ENCODE peak calls at places on chromosomes 11 and 22, in four cellular contexts. E is H1, F is mesenchymal stem cell, W is trophoblast cell. I is an unnamed sample.

GRCh38 chr22:45968003-45968650 is 8.8 kb downstream of the WNT7B start:
- DNase-seq in E (no peak), F (peak; percentile 15), W (no peak), I (no peak)

GRCh38 chr11:105297463-105297862 is 157.9 kb upstream of the CARD18 start:
- DNase-seq in E (no peak), F (peak; percentile 26), W (no peak), I (no peak)

GRCh38 chr11:61495801-61496601 is 12.5 kb upstream of the LRRC10B start:
- DNase-seq in E (no peak), F (no peak), W (no peak), I (no peak)

GRCh38 chr11:11845551-11845950 is 3.8 kb downstream of the USP47 start:
- DNase-seq in E (no peak), F (no peak), W (no peak), I (no peak)

GRCh38 chr22:44587004-44587793 is 89.2 kb upstream of the RTL6 start:
- DNase-seq in E (no peak), F (no peak), W (peak; percentile 70), I (no peak)

GRCh38 chr22:47391169-47392053 is 629.0 kb downstream of the TBC1D22A start:
- DNase-seq in E (no peak), F (no peak), W (no peak), I (no peak)

GRCh38 chr11:79100093-79100704 is 340.6 kb downstream of the TENM4 start:
- DNase-seq in E (peak; percentile 57), F (peak; percentile 61), W (peak; percentile 14), I (no peak)

GRCh38 chr22:44555597-44555996 is 57.6 kb upstream of the RTL6 start:
- DNase-seq in E (no peak), F (no peak), W (no peak), I (no peak)

GRCh38 chr11:59463176-59463575 is 6.4 kb downstream of the OR4D6 start:
- DNase-seq in E (no peak), F (no peak), W (no peak), I (no peak)

GRCh38 chr11:57373146-57373545 is 7.8 kb downstream of the PRG3 start:
- DNase-seq in E (no peak), F (no peak), W (no peak), I (no peak)

GRCh38 chr11:125141686-125142535 is 22.6 kb upstream of the PKNOX2 start:
- DNase-seq in E (peak; percentile 97), F (peak; percentile 38), W (no peak), I (peak; percentile 71)

GRCh38 chr22:29661355-29661754 is 57.9 kb downstream of the NF2 start:
- DNase-seq in E (no peak), F (no peak), W (no peak), I (no peak)

GRCh38 chr11:62245271-62245753 is 3.3 kb downstream of the SCGB1D2 start:
- DNase-seq in E (peak; percentile 70), F (peak; percentile 26), W (peak; percentile 21), I (peak; percentile 41)

GRCh38 chr11:119729581-119730346 is 764 bp upstream of the NECTIN1 start:
- DNase-seq in E (peak; percentile 62), F (peak; percentile 65), W (no peak), I (peak; percentile 29)

GRCh38 chr11:111776398-111777093 is 10.4 kb upstream of the PPP2R1B start:
- DNase-seq in E (no peak), F (no peak), W (no peak), I (no peak)

DNA sequence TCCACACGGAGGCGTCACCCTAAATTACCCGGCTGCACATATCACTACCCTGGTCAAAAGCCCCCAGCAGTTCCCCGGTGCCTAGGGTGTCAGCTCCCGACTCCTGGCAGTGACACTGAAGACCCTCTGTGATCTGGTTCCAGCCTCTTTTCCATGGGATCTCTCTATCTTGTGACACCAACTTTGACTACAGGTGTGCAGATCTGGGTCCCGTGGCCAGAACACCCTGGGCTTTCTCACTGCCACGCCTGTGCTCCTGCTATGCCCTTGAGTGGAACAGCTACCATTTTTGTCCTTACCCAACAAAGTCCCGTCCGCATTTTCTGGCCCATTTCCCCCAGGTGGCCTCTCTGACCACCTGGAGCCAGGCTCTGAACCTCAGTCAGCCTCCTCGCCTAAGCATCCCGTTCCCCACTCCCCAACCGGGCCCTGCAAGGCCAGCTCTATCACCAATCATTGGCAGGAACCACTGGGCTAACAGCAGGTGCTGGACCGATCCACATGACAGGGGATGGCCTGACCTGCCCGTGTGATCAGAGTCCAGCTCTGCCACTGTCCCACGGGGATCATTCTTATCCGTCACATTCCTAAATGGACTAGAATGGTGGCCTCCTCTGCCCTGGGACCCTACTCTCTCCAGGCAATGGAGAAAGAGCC is 20.7 kb upstream of the CBX7 start:
- DNase-seq in E (no peak), F (no peak), W (no peak), I (no peak)
- H3K9ac ChIP-seq in E (no peak overlapping the region), F (no peak overlapping the region), W (no peak overlapping the region), I (no peak overlapping the region)

GRCh38 chr11:64888406-64888757 is 10.0 kb upstream of the EHD1 start:
- DNase-seq in E (no peak), F (no peak), W (no peak), I (no peak)

GRCh38 chr11:64887234-64887756 is 8.9 kb upstream of the EHD1 start:
- DNase-seq in E (no peak), F (no peak), W (no peak), I (no peak)

GRCh38 chr11:64888761-64889511 is 10.5 kb upstream of the EHD1 start:
- DNase-seq in E (no peak), F (no peak), W (peak; percentile 42), I (no peak)

GRCh38 chr11:64885367-64886286 is 7.2 kb upstream of the EHD1 start:
- DNase-seq in E (no peak), F (peak; percentile 95), W (peak; percentile 66), I (no peak)

DNA sequence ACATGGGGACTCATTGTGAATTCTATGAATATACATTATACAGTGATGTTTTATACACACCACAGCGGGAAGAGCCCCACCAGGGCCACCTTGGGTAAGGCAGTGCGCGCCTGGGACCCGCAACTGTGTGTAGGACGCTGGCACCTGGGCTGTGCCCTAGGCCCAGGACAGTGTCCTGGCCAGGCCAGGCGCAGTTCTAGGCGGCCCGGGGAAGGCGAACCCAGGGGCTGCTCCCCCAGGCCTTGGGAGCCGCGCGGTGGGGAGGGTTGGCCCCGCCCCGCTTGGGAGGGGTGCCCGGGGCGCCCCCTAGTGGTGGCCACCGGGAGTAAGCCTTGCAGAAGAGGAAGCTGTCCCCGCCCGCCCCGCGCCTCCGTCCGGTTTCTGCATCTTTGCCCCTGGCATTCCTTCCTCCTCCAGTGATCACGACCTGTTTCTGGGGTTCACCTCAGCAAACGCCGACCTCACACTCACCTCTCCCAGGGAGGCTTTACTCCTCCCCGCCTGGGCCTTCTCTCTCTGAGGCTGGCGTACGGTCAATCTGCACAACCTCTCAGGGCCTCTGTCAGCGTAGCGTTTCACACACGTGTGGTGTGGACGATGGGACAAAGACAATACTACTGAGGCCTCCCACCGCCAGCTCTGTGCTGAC is 9.5 kb upstream of the EHD1 start:
- DNase-seq in E (peak; percentile 98), F (peak; percentile 62), W (peak; percentile 59), I (peak; percentile 79)
- H3K4me3 ChIP-seq in E (no peak overlapping the region), F (no peak overlapping the region), W (no peak overlapping the region), I (peak overlapping the region; percentile 35)

DNA sequence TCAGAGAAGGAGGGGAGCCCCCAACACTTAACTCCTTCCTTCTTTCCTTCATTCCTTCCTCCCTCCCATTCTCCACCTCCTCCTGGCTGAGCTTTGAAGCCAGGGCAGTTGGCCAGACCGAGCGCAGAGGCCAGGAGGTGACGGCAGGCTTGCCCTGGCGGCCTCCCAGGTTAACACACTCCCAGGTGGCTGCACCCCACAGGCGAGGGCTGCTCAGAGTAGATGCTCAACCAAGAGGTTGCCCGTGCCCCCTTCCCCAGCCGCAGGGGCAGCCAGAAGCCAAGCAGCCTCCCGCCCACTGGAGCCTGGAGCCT is 6.3 kb upstream of the CDKN1C start:
- DNase-seq in E (no peak), F (no peak), W (no peak), I (no peak)
- H2BK5ac ChIP-seq in E (peak overlapping the region; percentile 96), F (no peak overlapping the region), W (no peak overlapping the region), I (peak overlapping the region; percentile 69)

GRCh38 chr22:27138471-27138870 is 481.1 kb downstream of the MIAT start:
- DNase-seq in E (no peak), F (no peak), W (no peak), I (no peak)

GRCh38 chr22:27135582-27135981 is 478.2 kb downstream of the MIAT start:
- DNase-seq in E (no peak), F (peak; percentile 68), W (no peak), I (no peak)

GRCh38 chr22:27133951-27134664 is 476.7 kb downstream of the MIAT start:
- DNase-seq in E (no peak), F (peak; percentile 91), W (peak; percentile 26), I (no peak)

GRCh38 chr22:27137809-27138400 is 480.5 kb downstream of the MIAT start:
- DNase-seq in E (no peak), F (no peak), W (no peak), I (no peak)

GRCh38 chr22:27136596-27136995 is 479.2 kb downstream of the MIAT start:
- DNase-seq in E (no peak), F (no peak), W (no peak), I (no peak)
- H3K9ac ChIP-seq in E (no peak overlapping the region), F (no peak overlapping the region), W (no peak overlapping the region), I (no peak overlapping the region)

GRCh38 chr22:26762503-26763170 is 105.2 kb downstream of the MIAT start:
- DNase-seq in E (no peak), F (no peak), W (no peak), I (no peak)

GRCh38 chr22:26751217-26751616 is 93.8 kb downstream of the MIAT start:
- DNase-seq in E (peak; percentile 83), F (peak; percentile 37), W (no peak), I (peak; percentile 96)

GRCh38 chr22:26753125-26753862 is 95.9 kb downstream of the MIAT start:
- DNase-seq in E (no peak), F (no peak), W (no peak), I (no peak)

GRCh38 chr22:26757496-26757895 is 100.1 kb downstream of the MIAT start:
- DNase-seq in E (no peak), F (no peak), W (no peak), I (no peak)

GRCh38 chr22:26756675-26757293 is 99.4 kb downstream of the MIAT start:
- DNase-seq in E (peak; percentile 98), F (peak; percentile 50), W (peak; percentile 3), I (peak; percentile 67)
- H3K4me3 ChIP-seq in E (peak overlapping the region; percentile 36), F (peak overlapping the region; percentile 23), W (peak overlapping the region; percentile 58), I (no peak overlapping the region)

DNA sequence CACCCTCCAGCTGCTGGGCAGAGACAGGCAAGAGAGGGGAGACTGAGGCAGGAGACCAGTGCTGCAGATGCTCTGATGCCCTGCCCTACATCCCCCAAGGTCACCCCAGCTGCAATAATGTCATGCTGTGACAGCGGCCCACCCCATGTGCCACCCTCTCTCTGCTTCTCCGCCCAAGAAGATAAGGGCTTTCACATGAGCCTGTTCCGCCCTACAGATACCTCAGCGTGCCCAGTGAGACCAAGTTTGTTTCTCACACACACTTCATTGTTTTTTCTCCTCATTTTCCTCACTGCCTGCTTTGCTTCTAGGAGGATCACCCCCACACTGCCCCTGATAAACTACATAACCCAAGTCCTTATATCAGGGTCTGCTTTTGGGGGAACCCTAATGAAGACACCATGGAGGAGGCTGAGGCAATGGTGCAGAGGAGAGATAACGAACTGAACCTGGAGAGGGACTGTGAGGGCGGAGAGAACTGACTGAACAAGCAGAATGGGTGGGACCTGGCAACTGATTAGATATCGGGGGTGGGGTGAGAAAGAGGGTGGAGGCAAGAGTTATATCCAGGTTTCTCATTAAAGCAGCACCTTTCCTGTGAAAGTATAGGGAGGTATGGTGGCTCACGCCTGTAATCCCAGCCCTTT is 37.5 kb upstream of the TSKU start:
- DNase-seq in E (no peak), F (no peak), W (no peak), I (no peak)
- H2BK5ac ChIP-seq in E (no peak overlapping the region), F (no peak overlapping the region), W (no peak overlapping the region), I (no peak overlapping the region)

GRCh38 chr11:74954199-74954598 is 5.1 kb downstream of the SPCS2 start:
- DNase-seq in E (no peak), F (no peak), W (no peak), I (no peak)
- H3K9ac ChIP-seq in E (no peak overlapping the region), F (no peak overlapping the region), W (no peak overlapping the region), I (no peak overlapping the region)

I was measured in neuronal stem cell.